ENCODE peak calls at places on chromosomes 12 and 14, in six cellular contexts. One of them, this sample, is unnamed.
A peak's percentile ranks its signal among the peaks of the same experiment; 100 is the strongest.

GRCh38 chr14:75132374-75133086 is 5.7 kb upstream of the NEK9 start:
- DNase-seq in CD8-positive, alpha-beta T cell: no peak
- DNase-seq in upper lobe of right lung: no peak
- DNase-seq in psoas muscle: no peak
- DNase-seq in ovary: no peak
- DNase-seq in fibroblast of lung: peak; percentile 49
- DNase-seq in this sample: no peak

GRCh38 chr14:39491134-39491541 is 58.9 kb upstream of the FBXO33 start:
- DNase-seq in CD8-positive, alpha-beta T cell: no peak
- DNase-seq in upper lobe of right lung: no peak
- DNase-seq in psoas muscle: no peak
- DNase-seq in ovary: no peak
- DNase-seq in fibroblast of lung: peak; percentile 33
- DNase-seq in this sample: no peak

GRCh38 chr12:75508159-75508558 is 3.2 kb downstream of the KRR1 start:
- DNase-seq in CD8-positive, alpha-beta T cell: no peak
- DNase-seq in upper lobe of right lung: no peak
- DNase-seq in psoas muscle: no peak
- DNase-seq in ovary: no peak
- DNase-seq in fibroblast of lung: no peak
- DNase-seq in this sample: no peak

GRCh38 chr12:102876883-102877282 is 40.2 kb downstream of the PAH start:
- DNase-seq in CD8-positive, alpha-beta T cell: no peak
- DNase-seq in upper lobe of right lung: no peak
- DNase-seq in psoas muscle: no peak
- DNase-seq in ovary: no peak
- DNase-seq in fibroblast of lung: no peak
- DNase-seq in this sample: no peak

GRCh38 chr12:105076098-105076497 is 8.2 kb downstream of the ALDH1L2 start:
- DNase-seq in CD8-positive, alpha-beta T cell: no peak
- DNase-seq in upper lobe of right lung: no peak
- DNase-seq in psoas muscle: no peak
- DNase-seq in ovary: no peak
- DNase-seq in fibroblast of lung: peak; percentile 82
- DNase-seq in this sample: no peak

GRCh38 chr12:70733385-70733784 is 96.2 kb upstream of the PTPRB start:
- DNase-seq in CD8-positive, alpha-beta T cell: no peak
- DNase-seq in upper lobe of right lung: no peak
- DNase-seq in psoas muscle: no peak
- DNase-seq in ovary: no peak
- DNase-seq in fibroblast of lung: peak; percentile 53
- DNase-seq in this sample: no peak

GRCh38 chr12:121939190-121939589 is 20.8 kb downstream of the CFAP251 start:
- DNase-seq in CD8-positive, alpha-beta T cell: no peak
- DNase-seq in upper lobe of right lung: no peak
- DNase-seq in psoas muscle: no peak
- DNase-seq in ovary: no peak
- DNase-seq in fibroblast of lung: peak; percentile 49
- DNase-seq in this sample: no peak

GRCh38 chr14:39266589-39266870 is 32.8 kb downstream of the MIA2 start:
- DNase-seq in CD8-positive, alpha-beta T cell: no peak
- DNase-seq in upper lobe of right lung: no peak
- DNase-seq in psoas muscle: peak; percentile 72
- DNase-seq in ovary: peak; percentile 53
- DNase-seq in fibroblast of lung: peak; percentile 65
- DNase-seq in this sample: peak; percentile 47

GRCh38 chr12:69097619-69098368 is 141.6 kb upstream of the CPSF6 start:
- DNase-seq in CD8-positive, alpha-beta T cell: no peak
- DNase-seq in upper lobe of right lung: no peak
- DNase-seq in psoas muscle: no peak
- DNase-seq in ovary: no peak
- DNase-seq in fibroblast of lung: peak; percentile 86
- DNase-seq in this sample: no peak

GRCh38 chr12:47377414-47378221 is 297.9 kb upstream of the AMIGO2 start:
- DNase-seq in CD8-positive, alpha-beta T cell: no peak
- DNase-seq in upper lobe of right lung: peak; percentile 76
- DNase-seq in psoas muscle: peak; percentile 97
- DNase-seq in ovary: peak; percentile 99
- DNase-seq in fibroblast of lung: peak; percentile 99
- DNase-seq in this sample: no peak

GRCh38 chr12:42684171-42685071 is 94.9 kb upstream of the PRICKLE1 start:
- DNase-seq in CD8-positive, alpha-beta T cell: no peak
- DNase-seq in upper lobe of right lung: no peak
- DNase-seq in psoas muscle: no peak
- DNase-seq in ovary: no peak
- DNase-seq in fibroblast of lung: peak; percentile 66
- DNase-seq in this sample: no peak

GRCh38 chr12:116736962-116737773 is 701 bp downstream of the SPRING1 start:
- DNase-seq in CD8-positive, alpha-beta T cell: no peak
- DNase-seq in upper lobe of right lung: no peak
- DNase-seq in psoas muscle: no peak
- DNase-seq in ovary: no peak
- DNase-seq in fibroblast of lung: no peak
- DNase-seq in this sample: no peak

GRCh38 chr12:62600038-62600437 is 133.4 kb downstream of the MON2 start:
- DNase-seq in CD8-positive, alpha-beta T cell: no peak
- DNase-seq in upper lobe of right lung: no peak
- DNase-seq in psoas muscle: no peak
- DNase-seq in ovary: no peak
- DNase-seq in fibroblast of lung: no peak
- DNase-seq in this sample: no peak

GRCh38 chr12:104226672-104227071 is 11.1 kb downstream of the TXNRD1 start:
- DNase-seq in CD8-positive, alpha-beta T cell: no peak
- DNase-seq in upper lobe of right lung: no peak
- DNase-seq in psoas muscle: no peak
- DNase-seq in ovary: no peak
- DNase-seq in fibroblast of lung: peak; percentile 80
- DNase-seq in this sample: no peak

GRCh38 chr14:24308342-24309124 is 756 bp upstream of the CIDEB start:
- DNase-seq in CD8-positive, alpha-beta T cell: no peak
- DNase-seq in upper lobe of right lung: no peak
- DNase-seq in psoas muscle: no peak
- DNase-seq in ovary: no peak
- DNase-seq in fibroblast of lung: no peak
- DNase-seq in this sample: no peak

GRCh38 chr12:133226690-133227089 is 9.0 kb downstream of the ANHX start:
- DNase-seq in CD8-positive, alpha-beta T cell: no peak
- DNase-seq in upper lobe of right lung: no peak
- DNase-seq in psoas muscle: no peak
- DNase-seq in ovary: no peak
- DNase-seq in fibroblast of lung: no peak
- DNase-seq in this sample: no peak

GRCh38 chr12:88393017-88393767 is 187.1 kb downstream of the KITLG start:
- DNase-seq in CD8-positive, alpha-beta T cell: no peak
- DNase-seq in upper lobe of right lung: no peak
- DNase-seq in psoas muscle: no peak
- DNase-seq in ovary: no peak
- DNase-seq in fibroblast of lung: peak; percentile 25
- DNase-seq in this sample: no peak

GRCh38 chr12:121190523-121191031 is 19.4 kb upstream of the P2RX4 start:
- DNase-seq in CD8-positive, alpha-beta T cell: no peak
- DNase-seq in upper lobe of right lung: no peak
- DNase-seq in psoas muscle: no peak
- DNase-seq in ovary: no peak
- DNase-seq in fibroblast of lung: peak; percentile 96
- DNase-seq in this sample: peak; percentile 79

GRCh38 chr12:26628234-26628633 is 204.8 kb downstream of the ITPR2 start:
- DNase-seq in CD8-positive, alpha-beta T cell: no peak
- DNase-seq in upper lobe of right lung: no peak
- DNase-seq in psoas muscle: no peak
- DNase-seq in ovary: no peak
- DNase-seq in fibroblast of lung: peak; percentile 45
- DNase-seq in this sample: no peak

GRCh38 chr14:105204206-105204930 is 23.3 kb upstream of the NUDT14 start:
- DNase-seq in CD8-positive, alpha-beta T cell: no peak
- DNase-seq in upper lobe of right lung: peak; percentile 90
- DNase-seq in psoas muscle: no peak
- DNase-seq in ovary: no peak
- DNase-seq in fibroblast of lung: no peak
- DNase-seq in this sample: no peak

GRCh38 chr14:52395728-52396127 is 81.6 kb downstream of the PTGER2 start:
- DNase-seq in CD8-positive, alpha-beta T cell: no peak
- DNase-seq in upper lobe of right lung: no peak
- DNase-seq in psoas muscle: no peak
- DNase-seq in ovary: no peak
- DNase-seq in fibroblast of lung: no peak
- DNase-seq in this sample: peak; percentile 61

GRCh38 chr12:80702889-80703605 is 4.4 kb upstream of the MYF6 start:
- DNase-seq in CD8-positive, alpha-beta T cell: no peak
- DNase-seq in upper lobe of right lung: no peak
- DNase-seq in psoas muscle: no peak
- DNase-seq in ovary: no peak
- DNase-seq in fibroblast of lung: peak; percentile 88
- DNase-seq in this sample: no peak

GRCh38 chr12:47942327-47943230 is 20.8 kb upstream of the TMEM106C start:
- DNase-seq in CD8-positive, alpha-beta T cell: no peak
- DNase-seq in upper lobe of right lung: no peak
- DNase-seq in psoas muscle: no peak
- DNase-seq in ovary: no peak
- DNase-seq in fibroblast of lung: no peak
- DNase-seq in this sample: no peak

GRCh38 chr14:80300351-80300750 is 89.0 kb upstream of the DIO2 start:
- DNase-seq in CD8-positive, alpha-beta T cell: no peak
- DNase-seq in upper lobe of right lung: no peak
- DNase-seq in psoas muscle: no peak
- DNase-seq in ovary: no peak
- DNase-seq in fibroblast of lung: no peak
- DNase-seq in this sample: no peak

GRCh38 chr12:113049976-113050742 is 6.4 kb upstream of the DTX1 start:
- DNase-seq in CD8-positive, alpha-beta T cell: no peak
- DNase-seq in upper lobe of right lung: peak; percentile 65
- DNase-seq in psoas muscle: no peak
- DNase-seq in ovary: no peak
- DNase-seq in fibroblast of lung: no peak
- DNase-seq in this sample: no peak
- TF ChIP-seq CTCF in CD8-positive, alpha-beta T cell: no peak
- TF ChIP-seq CTCF in upper lobe of right lung: no peak
- TF ChIP-seq CTCF in psoas muscle: no peak
- TF ChIP-seq CTCF in ovary: no peak
- TF ChIP-seq CTCF in fibroblast of lung: no peak
- TF ChIP-seq CTCF in this sample: no peak

GRCh38 chr14:71702799-71703198 is 229.4 kb upstream of the RGS6 start:
- DNase-seq in CD8-positive, alpha-beta T cell: no peak
- DNase-seq in upper lobe of right lung: no peak
- DNase-seq in psoas muscle: no peak
- DNase-seq in ovary: no peak
- DNase-seq in fibroblast of lung: no peak
- DNase-seq in this sample: no peak
- TF ChIP-seq CTCF in CD8-positive, alpha-beta T cell: no peak
- TF ChIP-seq CTCF in upper lobe of right lung: no peak
- TF ChIP-seq CTCF in psoas muscle: no peak
- TF ChIP-seq CTCF in ovary: no peak
- TF ChIP-seq CTCF in fibroblast of lung: no peak
- TF ChIP-seq CTCF in this sample: no peak

GRCh38 chr12:3964404-3964803 is 91.2 kb upstream of the PARP11 start:
- DNase-seq in CD8-positive, alpha-beta T cell: no peak
- DNase-seq in upper lobe of right lung: no peak
- DNase-seq in psoas muscle: no peak
- DNase-seq in ovary: no peak
- DNase-seq in fibroblast of lung: no peak
- DNase-seq in this sample: no peak
- TF ChIP-seq CTCF in CD8-positive, alpha-beta T cell: no peak
- TF ChIP-seq CTCF in upper lobe of right lung: peak; percentile 20
- TF ChIP-seq CTCF in psoas muscle: no peak
- TF ChIP-seq CTCF in ovary: no peak
- TF ChIP-seq CTCF in fibroblast of lung: no peak
- TF ChIP-seq CTCF in this sample: no peak

GRCh38 chr12:123744836-123745235 is 17.3 kb upstream of the DNAH10 start:
- DNase-seq in CD8-positive, alpha-beta T cell: no peak
- DNase-seq in upper lobe of right lung: no peak
- DNase-seq in psoas muscle: no peak
- DNase-seq in ovary: no peak
- DNase-seq in fibroblast of lung: no peak
- DNase-seq in this sample: no peak
- TF ChIP-seq CTCF in CD8-positive, alpha-beta T cell: no peak
- TF ChIP-seq CTCF in upper lobe of right lung: no peak
- TF ChIP-seq CTCF in psoas muscle: no peak
- TF ChIP-seq CTCF in ovary: no peak
- TF ChIP-seq CTCF in fibroblast of lung: no peak
- TF ChIP-seq CTCF in this sample: no peak

DNA sequence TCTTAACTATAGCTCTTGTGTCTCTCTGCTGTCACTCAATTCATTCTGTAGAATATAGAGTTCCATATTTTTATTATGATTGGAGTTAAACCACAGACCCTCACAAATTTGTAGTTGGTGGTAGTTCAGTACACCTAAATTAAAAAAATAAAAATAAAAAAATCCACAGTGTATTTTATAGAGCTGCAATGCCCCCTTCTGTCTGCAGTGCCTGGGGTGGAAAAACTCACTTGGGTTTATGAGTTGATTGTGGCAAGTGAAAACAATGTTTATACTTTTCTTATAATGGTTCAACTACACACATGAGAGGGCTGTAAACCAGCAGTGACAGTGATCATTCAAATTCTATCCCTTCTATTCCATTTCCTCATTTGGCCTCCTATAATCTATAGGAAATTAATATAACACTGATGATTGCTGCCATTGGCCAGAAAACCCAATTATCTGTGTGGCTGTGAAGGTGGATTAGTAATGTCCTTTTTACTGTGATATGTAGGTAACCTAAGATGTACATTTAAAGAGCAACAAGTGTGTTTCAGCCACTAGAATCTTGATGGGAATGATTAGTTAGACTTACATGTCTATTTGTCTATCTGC is 166.9 kb upstream of the LRIG3 start:
- DNase-seq in CD8-positive, alpha-beta T cell: no peak
- DNase-seq in upper lobe of right lung: no peak
- DNase-seq in psoas muscle: no peak
- DNase-seq in ovary: no peak
- DNase-seq in fibroblast of lung: no peak
- DNase-seq in this sample: no peak
- TF ChIP-seq CTCF in CD8-positive, alpha-beta T cell: no peak
- TF ChIP-seq CTCF in upper lobe of right lung: peak; percentile 54
- TF ChIP-seq CTCF in psoas muscle: peak; percentile 26
- TF ChIP-seq CTCF in ovary: no peak
- TF ChIP-seq CTCF in fibroblast of lung: peak; percentile 70
- TF ChIP-seq CTCF in this sample: no peak

DNA sequence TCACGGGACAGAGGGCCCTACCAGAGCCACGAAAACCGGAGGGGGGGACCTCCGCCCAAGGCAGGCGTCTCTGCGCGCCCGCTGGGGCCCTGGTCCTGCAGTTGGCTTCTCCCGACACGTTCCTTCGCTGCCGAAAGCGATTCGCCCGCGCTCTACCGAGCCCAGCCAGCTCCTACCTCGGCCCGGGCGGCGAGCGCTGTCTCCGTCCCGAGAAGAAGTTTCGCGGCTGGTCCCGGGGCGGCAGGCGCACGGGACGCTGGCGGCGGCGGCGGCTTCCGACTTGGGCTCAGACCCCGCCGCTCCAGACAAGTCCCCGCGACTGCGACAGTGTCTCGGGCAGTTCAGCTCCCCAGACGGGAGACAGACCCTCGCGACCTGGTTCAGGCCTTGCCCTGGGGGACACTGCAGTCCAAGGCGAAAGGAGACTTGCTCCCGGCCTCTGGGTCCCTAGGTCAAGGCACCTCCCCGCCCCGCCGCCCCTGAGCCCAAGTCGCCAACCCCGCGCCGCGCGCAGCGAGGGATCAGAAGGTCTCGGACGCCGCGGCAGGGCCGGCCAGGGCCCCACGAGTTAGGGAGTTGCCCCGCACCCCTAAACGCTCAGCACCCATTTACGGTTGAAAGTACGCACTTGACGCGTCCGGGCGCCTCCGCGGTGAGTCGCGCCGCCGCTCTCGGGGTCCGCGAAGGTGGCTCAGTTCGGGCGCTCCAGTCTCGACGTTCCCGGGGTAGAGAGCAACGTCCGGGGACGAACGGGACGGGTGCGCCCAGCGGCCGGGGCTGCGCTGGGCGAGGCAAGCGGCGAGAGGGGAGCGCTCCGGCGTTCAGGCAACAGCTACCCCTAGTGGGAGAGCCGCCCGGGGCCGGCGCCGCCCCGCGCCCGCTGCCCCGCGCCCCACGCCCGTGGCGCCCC is 1.4 kb upstream of the DIO3 start:
- DNase-seq in CD8-positive, alpha-beta T cell: no peak
- DNase-seq in upper lobe of right lung: no peak
- DNase-seq in psoas muscle: peak; percentile 44
- DNase-seq in ovary: peak; percentile 72
- DNase-seq in fibroblast of lung: peak; percentile 35
- DNase-seq in this sample: no peak
- TF ChIP-seq CTCF in CD8-positive, alpha-beta T cell: no peak
- TF ChIP-seq CTCF in upper lobe of right lung: peak; percentile 12
- TF ChIP-seq CTCF in psoas muscle: peak; percentile 21
- TF ChIP-seq CTCF in ovary: peak; percentile 19
- TF ChIP-seq CTCF in fibroblast of lung: no peak
- TF ChIP-seq CTCF in this sample: no peak

This sample was measured in CD14-positive monocyte.